ENCODE peak calls at places on chromosomes 11 and 22, in nine cellular contexts. W is HCT116, Z is MM.1S, Y is GM23338, V is PC-3, S is neural progenitor cell, Q is hepatocyte, T is OCI-LY7, B is SK-N-SH. U is an unnamed sample.

GRCh38 chr11:114478768-114479167 is 39.5 kb downstream of the REXO2 start:
- DNase-seq in Q (no peak), B (no peak), Z (no peak), V (peak), Y (peak), W (no peak), T (no peak), S (no peak), U (peak)

GRCh38 chr11:110986016-110986415 is 259.5 kb upstream of the POU2AF2 start:
- DNase-seq in W (no peak), S (no peak), Z (no peak), B (no peak), Y (no peak), Q (no peak), T (no peak), V (no peak), U (no peak)

GRCh38 chr11:107619926-107620325 is 29.0 kb downstream of the ELMOD1 start:
- DNase-seq in T (no peak), B (no peak), W (no peak), V (no peak), S (no peak), Q (no peak), Y (no peak), Z (no peak), U (peak)

GRCh38 chr11:85945296-85945695 is 90.1 kb downstream of the CCDC83 start:
- DNase-seq in Q (no peak), S (no peak), Z (no peak), T (peak), V (no peak), B (no peak), Y (no peak), W (no peak), U (no peak)

GRCh38 chr22:16949561-16949960 is 58.5 kb downstream of the GAB4 start:
- DNase-seq in Z (no peak), Q (no peak), Y (no peak), T (no peak), W (peak), B (no peak), V (no peak), S (no peak), U (peak)

GRCh38 chr11:95563173-95563572 is 226.4 kb downstream of the FAM76B start:
- DNase-seq in T (no peak), Z (no peak), B (no peak), V (no peak), Q (no peak), S (no peak), W (no peak), Y (no peak), U (peak)

GRCh38 chr22:26041931-26042330 is 127.3 kb upstream of the SEZ6L start:
- DNase-seq in V (no peak), Q (no peak), W (no peak), T (no peak), Y (no peak), Z (no peak), S (no peak), B (no peak), U (no peak)

GRCh38 chr11:29780756-29781155 is 236.1 kb downstream of the KCNA4 start:
- DNase-seq in W (no peak), T (no peak), B (no peak), Z (no peak), V (no peak), S (peak), Y (peak), Q (no peak), U (peak)

GRCh38 chr11:95790933-95791247 is 592 bp downstream of the CEP57 start:
- DNase-seq in Z (peak), Y (peak), V (peak), Q (peak), T (peak), W (peak), S (peak), B (peak), U (peak)

GRCh38 chr11:35639591-35640179 is 21.4 kb downstream of the FJX1 start:
- DNase-seq in Q (no peak), Y (peak), W (no peak), V (no peak), B (no peak), Z (no peak), S (no peak), T (no peak), U (no peak)

GRCh38 chr11:7495997-7496545 is 10.8 kb downstream of the OLFML1 start:
- DNase-seq in Z (no peak), B (no peak), V (no peak), Q (no peak), W (no peak), T (peak), Y (no peak), S (no peak), U (no peak)

GRCh38 chr11:97033178-97033577 is 643.4 kb downstream of the JRKL start:
- DNase-seq in Q (no peak), S (peak), T (no peak), B (no peak), Y (peak), V (no peak), W (no peak), Z (no peak), U (no peak)

GRCh38 chr11:3841426-3842304 is 906 bp upstream of the RHOG start:
- DNase-seq in T (peak), S (peak), Q (peak), Z (peak), B (peak), Y (peak), V (peak), W (peak), U (peak)

GRCh38 chr11:91846664-91847063 is 378.0 kb upstream of the FAT3 start:
- DNase-seq in W (no peak), B (no peak), Z (no peak), V (no peak), S (no peak), Q (peak), Y (no peak), T (no peak), U (no peak)

GRCh38 chr11:91850533-91851305 is 373.9 kb upstream of the FAT3 start:
- DNase-seq in V (no peak), W (no peak), B (no peak), Q (no peak), Z (no peak), Y (peak), T (no peak), S (peak), U (no peak)

GRCh38 chr11:91851908-91852307 is 372.7 kb upstream of the FAT3 start:
- DNase-seq in T (no peak), V (no peak), B (no peak), W (no peak), Q (no peak), S (no peak), Y (no peak), Z (no peak), U (no peak)

DNA sequence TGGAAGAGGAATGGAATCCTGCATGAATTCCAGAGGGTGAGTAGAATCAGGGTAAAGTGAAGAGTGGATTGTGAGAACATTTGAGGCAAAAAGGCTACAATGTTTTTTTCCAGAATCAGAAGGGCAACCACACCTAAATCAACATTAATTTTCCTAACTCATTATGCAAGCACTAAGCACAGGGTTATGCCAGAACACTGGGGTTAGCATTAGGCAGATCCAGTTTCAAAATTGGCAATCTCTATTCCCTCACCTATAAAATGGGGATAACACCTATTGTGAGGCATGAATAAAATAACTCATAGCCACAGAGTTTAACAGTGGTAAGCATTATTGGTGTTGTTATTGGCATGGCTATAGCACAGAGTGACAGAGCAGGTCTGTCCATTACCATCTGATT is 378.6 kb upstream of the FAT3 start:
- DNase-seq in V (peak), Y (no peak), W (no peak), Q (no peak), B (no peak), S (no peak), Z (no peak), T (no peak), U (no peak)
- H3K27ac ChIP-seq in V (no peak), Y (no peak), W (no peak), Q (no peak), B (no peak), S (no peak), Z (no peak), T (no peak), U (no peak)

GRCh38 chr11:125429174-125429707 is 66.8 kb downstream of the FEZ1 start:
- DNase-seq in W (peak), Y (peak), B (peak), S (peak), T (peak), Q (peak), V (peak), Z (peak), U (peak)
- TF ChIP-seq EZH2phosphoT487 in W (no peak), Y (no peak), B (no peak), S (no peak), T (no peak), Q (no peak), V (no peak), Z (no peak), U (no peak)

GRCh38 chr11:2525941-2526807 is 81.4 kb downstream of the KCNQ1 start:
- DNase-seq in S (no peak), Q (no peak), V (no peak), W (no peak), Z (no peak), T (no peak), Y (no peak), B (no peak), U (no peak)
- H3K4me3 ChIP-seq in S (no peak), Q (no peak), V (no peak), W (no peak), Z (peak), T (no peak), Y (no peak), B (no peak), U (no peak)

GRCh38 chr11:77665240-77665965 is 27.8 kb upstream of the CLNS1A start:
- DNase-seq in Z (no peak), B (no peak), Q (no peak), W (no peak), S (no peak), Y (no peak), V (no peak), T (no peak), U (no peak)

GRCh38 chr11:77658213-77659013 is 20.8 kb upstream of the CLNS1A start:
- DNase-seq in Q (no peak), S (no peak), B (no peak), T (no peak), Z (no peak), V (no peak), Y (no peak), W (no peak), U (peak)

GRCh38 chr11:77656362-77656761 is 18.8 kb upstream of the CLNS1A start:
- DNase-seq in V (no peak), W (no peak), B (no peak), Q (no peak), S (no peak), Z (no peak), T (no peak), Y (peak), U (no peak)

GRCh38 chr11:77661670-77662069 is 24.1 kb upstream of the CLNS1A start:
- DNase-seq in S (no peak), T (peak), Y (no peak), Z (no peak), Q (no peak), B (no peak), W (no peak), V (no peak), U (no peak)

DNA sequence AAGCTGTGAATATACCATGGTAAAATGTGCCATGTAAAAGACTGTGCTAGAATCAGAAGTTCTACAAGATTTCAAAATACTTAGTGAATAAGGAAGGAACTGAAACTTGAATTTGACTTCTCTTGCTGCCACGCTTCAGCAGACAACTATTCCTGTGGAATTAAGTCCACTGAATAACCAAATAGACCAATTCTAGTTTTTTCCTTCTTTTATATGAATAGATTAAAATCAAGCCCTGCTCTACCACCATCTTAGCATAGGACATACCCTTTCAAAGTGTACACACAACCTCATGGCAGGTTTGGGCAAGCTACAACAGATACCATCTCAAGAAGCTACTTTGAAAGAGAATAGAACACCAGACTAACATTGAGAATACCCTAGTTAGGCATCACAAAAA is 23.4 kb upstream of the CLNS1A start:
- DNase-seq in B (no peak), T (peak), V (no peak), Q (no peak), W (no peak), Y (no peak), S (no peak), Z (no peak), U (no peak)
- H3K27ac ChIP-seq in B (no peak), T (peak), V (no peak), Q (no peak), W (no peak), Y (no peak), S (no peak), Z (no peak), U (no peak)

GRCh38 chr11:1656670-1657069 is 27.1 kb downstream of the KRTAP5-5 start:
- DNase-seq in Y (no peak), T (no peak), Q (no peak), B (no peak), S (no peak), Z (no peak), W (no peak), V (no peak), U (no peak)

GRCh38 chr11:1655168-1656060 is 25.8 kb downstream of the KRTAP5-5 start:
- DNase-seq in S (no peak), W (no peak), B (peak), Q (peak), T (no peak), V (no peak), Y (no peak), Z (no peak), U (no peak)

GRCh38 chr11:1660025-1660867 is 30.7 kb downstream of the KRTAP5-5 start:
- DNase-seq in B (peak), T (no peak), Q (peak), S (no peak), Z (no peak), V (no peak), W (no peak), Y (no peak), U (no peak)

GRCh38 chr11:1656061-1656441 is 26.5 kb downstream of the KRTAP5-5 start:
- DNase-seq in B (no peak), Y (no peak), V (no peak), Q (no peak), W (no peak), Z (no peak), S (no peak), T (no peak), U (no peak)

DNA sequence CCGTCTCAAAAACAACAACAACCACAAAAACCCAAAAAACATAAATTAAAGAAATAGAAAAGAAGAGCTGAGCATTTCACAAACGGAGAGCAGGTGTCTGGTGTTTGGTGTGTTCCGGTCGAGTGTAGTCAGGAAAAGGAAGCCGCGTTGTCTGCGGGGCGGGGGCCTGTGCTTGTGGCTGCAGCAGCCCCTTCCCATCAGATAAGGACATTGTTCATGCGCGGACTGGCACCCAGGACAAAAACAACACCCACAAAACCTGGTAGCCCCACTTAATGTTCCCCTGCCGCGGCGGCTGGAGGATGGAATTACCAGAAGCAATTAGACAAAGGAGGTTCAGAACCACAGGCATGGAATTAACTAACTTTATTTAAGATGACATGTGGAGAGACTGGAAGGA is 29.9 kb downstream of the KRTAP5-5 start:
- DNase-seq in S (no peak), W (no peak), V (no peak), Q (no peak), B (peak), Z (no peak), Y (no peak), T (peak), U (no peak)
- TF ChIP-seq EZH2phosphoT487 in S (no peak), W (no peak), V (no peak), Q (no peak), B (no peak), Z (no peak), Y (no peak), T (no peak), U (no peak)

DNA sequence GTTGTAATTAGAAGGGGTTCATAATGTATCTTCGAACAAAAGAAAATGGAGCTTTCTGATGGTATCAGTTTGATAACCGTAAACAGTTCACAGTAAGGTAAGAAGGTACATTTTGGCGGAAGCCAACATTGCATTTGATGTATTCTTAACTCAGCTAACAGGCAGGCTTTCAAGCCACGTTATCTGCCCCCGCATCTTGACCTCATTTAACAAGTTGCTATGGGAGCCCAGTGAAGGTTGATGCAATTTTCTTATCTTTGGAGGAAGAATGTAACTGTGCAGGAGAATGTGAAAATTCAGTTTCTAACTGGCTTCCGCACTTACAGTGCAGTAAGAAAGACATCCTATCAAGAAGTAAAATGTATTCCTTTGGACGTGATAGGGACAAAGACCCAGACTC is 110.6 kb downstream of the ETS1 start:
- DNase-seq in Z (no peak), S (no peak), Q (peak), W (no peak), B (no peak), T (no peak), Y (no peak), V (no peak), U (no peak)
- H3K4me3 ChIP-seq in Z (no peak), S (no peak), Q (no peak), W (no peak), B (no peak), T (peak), Y (no peak), V (no peak), U (no peak)

GRCh38 chr22:48565901-48566501 is 1261.7 kb downstream of the BRD1 start:
- DNase-seq in V (no peak), S (no peak), Q (no peak), W (no peak), Y (no peak), B (no peak), Z (no peak), T (no peak), U (no peak)

GRCh38 chr22:48564995-48565394 is 1262.7 kb downstream of the BRD1 start:
- DNase-seq in B (no peak), V (no peak), Q (no peak), Y (no peak), T (no peak), W (no peak), Z (no peak), S (no peak), U (no peak)

GRCh38 chr22:48567213-48567975 is 1260.3 kb downstream of the BRD1 start:
- DNase-seq in Z (no peak), B (peak), Q (no peak), S (no peak), T (no peak), W (no peak), V (no peak), Y (no peak), U (peak)

GRCh38 chr22:48568736-48569330 is 1258.8 kb downstream of the BRD1 start:
- DNase-seq in Y (no peak), S (no peak), W (no peak), V (no peak), Z (no peak), T (no peak), Q (no peak), B (no peak), U (no peak)

GRCh38 chr22:48566741-48567140 is 1260.9 kb downstream of the BRD1 start:
- DNase-seq in S (no peak), Z (no peak), B (no peak), T (no peak), W (no peak), Q (no peak), V (no peak), Y (no peak), U (peak)
- H3K27ac ChIP-seq in S (no peak), Z (no peak), B (no peak), T (no peak), W (no peak), Q (no peak), V (no peak), Y (no peak), U (no peak)